ENCODE peak calls at places on chromosomes 5 and 9, in four cellular contexts. F is AG09309, M is left ventricle myocardium superior, H is GM23248. Z is an unnamed sample.

GRCh38 chr9:89442501-89442978 is 55.4 kb downstream of the SEMA4D start:
- DNase-seq in F (no peak), M (no peak), H (no peak), Z (peak; percentile 73)

GRCh38 chr9:72949918-72950325 is 2.9 kb downstream of the ALDH1A1 start:
- DNase-seq in F (no peak), M (no peak), H (no peak), Z (no peak)

GRCh38 chr9:23721466-23721865 is 104.6 kb downstream of the ELAVL2 start:
- DNase-seq in F (no peak), M (no peak), H (no peak), Z (no peak)

GRCh38 chr5:143605403-143606005 is 202.0 kb upstream of the NR3C1 start:
- DNase-seq in F (no peak), M (no peak), H (no peak), Z (no peak)

GRCh38 chr5:140678993-140679392 is 5.6 kb upstream of the DND1 start:
- DNase-seq in F (no peak), M (no peak), H (no peak), Z (no peak)

GRCh38 chr5:140038373-140038957 is 4.6 kb downstream of the NRG2 start:
- DNase-seq in F (no peak), M (no peak), H (peak; percentile 39), Z (no peak)

GRCh38 chr5:151020304-151021031 is at the start of gene GPX3:
- DNase-seq in F (no peak), M (peak; percentile 96), H (peak; percentile 51), Z (peak; percentile 97)

GRCh38 chr9:96020822-96021615 is 145.5 kb downstream of the ERCC6L2 start:
- DNase-seq in F (no peak), M (peak; percentile 54), H (peak; percentile 55), Z (no peak)